ENCODE peak calls at places on chromosomes 7 and 10, in nine cellular contexts. R is HCT116, F is suprapubic skin, Q is ascending aorta, D is fibroblast of the aortic adventitia, N is ovary, E is astrocyte, T is mammary epithelial cell, M is endothelial cell. H is an unnamed sample.

GRCh38 chr10:110820321-110820814 is 51.4 kb upstream of the PDCD4 start:
- DNase-seq in R (no peak), F (no peak), Q (peak; percentile 90), D (peak; percentile 59), N (peak; percentile 63), E (peak; percentile 20), T (no peak), M (no peak), H (no peak)

GRCh38 chr10:29810816-29811215 is 176.0 kb upstream of the SVIL start:
- DNase-seq in R (no peak), F (no peak), Q (no peak), D (no peak), N (no peak), E (peak; percentile 59), T (no peak), M (no peak), H (no peak)

GRCh38 chr7:37438879-37439278 is 9.8 kb downstream of the ELMO1 start:
- DNase-seq in R (no peak), F (no peak), Q (no peak), D (no peak), N (no peak), E (no peak), T (no peak), M (no peak), H (no peak)

GRCh38 chr10:97307866-97308780 is 10.9 kb upstream of the FRAT1 start:
- DNase-seq in R (no peak), F (no peak), Q (no peak), D (no peak), N (no peak), E (no peak), T (no peak), M (no peak), H (no peak)

GRCh38 chr7:77337456-77337990 is 78.6 kb downstream of the GSAP start:
- DNase-seq in R (no peak), F (no peak), Q (no peak), D (no peak), N (no peak), E (no peak), T (no peak), M (no peak), H (no peak)

GRCh38 chr10:87671416-87671815 is 11.7 kb downstream of the PAPSS2 start:
- DNase-seq in R (no peak), F (no peak), Q (no peak), D (peak; percentile 39), N (no peak), E (no peak), T (no peak), M (no peak), H (no peak)

GRCh38 chr7:131106681-131107342 is 220.9 kb upstream of the MKLN1 start:
- DNase-seq in R (no peak), F (peak; percentile 86), Q (peak; percentile 72), D (no peak), N (peak; percentile 77), E (no peak), T (no peak), M (peak; percentile 25), H (peak; percentile 50)

GRCh38 chr7:23471090-23471859 is 984 bp upstream of the IGF2BP3 start:
- DNase-seq in R (peak; percentile 72), F (no peak), Q (no peak), D (peak; percentile 35), N (no peak), E (peak; percentile 51), T (peak; percentile 46), M (peak; percentile 92), H (peak; percentile 90)

GRCh38 chr7:2281556-2281955 is 32.7 kb downstream of the SNX8 start:
- DNase-seq in R (no peak), F (no peak), Q (no peak), D (peak; percentile 75), N (peak; percentile 67), E (peak; percentile 45), T (no peak), M (no peak), H (no peak)

GRCh38 chr10:77504870-77505257 is 132.7 kb downstream of the KCNMA1 start:
- DNase-seq in R (peak; percentile 83), F (no peak), Q (no peak), D (no peak), N (no peak), E (peak; percentile 58), T (peak; percentile 98), M (no peak), H (no peak)

GRCh38 chr10:79316671-79317431 is 30.4 kb upstream of the PPIF start:
- DNase-seq in R (no peak), F (peak; percentile 79), Q (no peak), D (no peak), N (no peak), E (peak; percentile 7), T (no peak), M (no peak), H (no peak)

GRCh38 chr7:70698219-70698832 is 433.6 kb upstream of the GALNT17 start:
- DNase-seq in R (no peak), F (no peak), Q (no peak), D (peak; percentile 80), N (no peak), E (peak; percentile 46), T (peak; percentile 45), M (peak; percentile 43), H (no peak)

GRCh38 chr10:70622981-70623844 is 20.7 kb upstream of the PRF1 start:
- DNase-seq in R (no peak), F (no peak), Q (no peak), D (peak; percentile 87), N (no peak), E (peak; percentile 36), T (no peak), M (no peak), H (no peak)

GRCh38 chr10:117360994-117361667 is 14.1 kb downstream of the PDZD8 start:
- DNase-seq in R (no peak), F (no peak), Q (no peak), D (no peak), N (no peak), E (peak; percentile 25), T (no peak), M (no peak), H (no peak)

DNA sequence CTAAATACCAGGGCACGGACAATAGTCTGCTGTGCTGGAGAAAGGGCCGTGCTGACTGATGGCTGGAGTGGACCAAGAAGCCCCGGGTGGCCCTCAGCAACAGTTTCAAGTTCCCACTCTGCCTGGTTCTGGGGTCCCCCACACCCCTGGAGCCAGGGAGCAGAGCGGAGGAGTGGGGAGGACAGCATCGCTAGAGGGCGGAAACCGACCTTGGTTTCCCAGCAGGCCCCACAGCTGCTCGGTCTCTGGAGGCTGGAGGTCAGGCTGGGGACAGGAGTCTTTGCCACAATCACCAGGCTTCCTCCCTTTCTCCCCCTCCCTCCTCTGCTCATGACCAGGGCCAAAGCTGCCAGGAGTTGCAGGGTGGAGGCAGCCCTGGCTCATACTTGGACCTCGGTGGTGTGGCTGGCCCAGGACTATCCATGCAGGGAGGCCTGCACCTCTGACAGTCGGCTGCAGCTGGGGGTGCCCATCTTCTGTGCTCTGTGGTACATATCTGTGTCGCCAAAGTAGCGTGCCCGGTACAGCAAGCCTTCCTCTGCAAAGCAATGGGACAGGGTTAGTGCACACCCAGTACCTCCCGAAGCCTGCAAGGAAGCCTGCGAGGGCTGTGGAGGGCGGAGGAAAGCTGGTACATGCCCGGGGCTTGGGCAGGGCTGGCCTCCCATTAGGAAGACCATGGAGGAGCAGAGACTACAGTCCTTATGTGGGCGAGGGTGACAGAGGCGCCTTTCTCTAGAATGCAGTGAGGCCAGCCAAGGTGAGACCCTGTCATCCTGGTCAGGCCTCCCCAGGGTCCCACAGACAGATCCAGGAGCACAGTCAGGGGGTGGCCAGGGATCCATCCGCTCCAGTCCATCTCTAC is 19.1 kb downstream of the DNAJB12 start:
- DNase-seq in R (no peak), F (no peak), Q (peak; percentile 86), D (peak; percentile 65), N (peak; percentile 86), E (no peak), T (peak; percentile 67), M (no peak), H (peak; percentile 49)
- TF ChIP-seq CTCF in R (no peak), F (no peak), Q (no peak), D (no peak), N (peak; percentile 29), E (no peak), T (peak; percentile 1), M (no peak), H (no peak)

GRCh38 chr10:14185501-14186045 is 145.2 kb downstream of the FRMD4A start:
- DNase-seq in R (peak; percentile 40), F (no peak), Q (no peak), D (no peak), N (no peak), E (peak; percentile 96), T (peak; percentile 100), M (peak; percentile 59), H (peak; percentile 24)
- TF ChIP-seq CTCF in R (no peak), F (no peak), Q (no peak), D (no peak), N (no peak), E (no peak), T (peak; percentile 17), M (no peak), H (no peak)

GRCh38 chr7:99366646-99367045 is 7.9 kb upstream of the ARPC1B start:
- DNase-seq in R (no peak), F (no peak), Q (no peak), D (no peak), N (no peak), E (no peak), T (no peak), M (no peak), H (no peak)

GRCh38 chr7:99363286-99363685 is 11.2 kb upstream of the ARPC1B start:
- DNase-seq in R (no peak), F (no peak), Q (no peak), D (no peak), N (no peak), E (peak; percentile 37), T (no peak), M (no peak), H (no peak)

GRCh38 chr7:99368750-99369389 is 5.7 kb upstream of the ARPC1B start:
- DNase-seq in R (no peak), F (no peak), Q (no peak), D (no peak), N (no peak), E (no peak), T (no peak), M (no peak), H (no peak)

GRCh38 chr7:99362801-99363200 is 11.7 kb upstream of the ARPC1B start:
- DNase-seq in R (no peak), F (no peak), Q (no peak), D (peak; percentile 95), N (no peak), E (peak; percentile 90), T (no peak), M (no peak), H (no peak)

GRCh38 chr7:99365318-99366141 is 9.0 kb upstream of the ARPC1B start:
- DNase-seq in R (no peak), F (no peak), Q (no peak), D (no peak), N (no peak), E (no peak), T (peak; percentile 41), M (peak; percentile 61), H (peak; percentile 55)
- TF ChIP-seq CTCF in R (peak; percentile 88), F (peak; percentile 9), Q (peak; percentile 21), D (peak; percentile 57), N (no peak), E (peak; percentile 7), T (peak; percentile 81), M (peak; percentile 51), H (peak; percentile 36)

DNA sequence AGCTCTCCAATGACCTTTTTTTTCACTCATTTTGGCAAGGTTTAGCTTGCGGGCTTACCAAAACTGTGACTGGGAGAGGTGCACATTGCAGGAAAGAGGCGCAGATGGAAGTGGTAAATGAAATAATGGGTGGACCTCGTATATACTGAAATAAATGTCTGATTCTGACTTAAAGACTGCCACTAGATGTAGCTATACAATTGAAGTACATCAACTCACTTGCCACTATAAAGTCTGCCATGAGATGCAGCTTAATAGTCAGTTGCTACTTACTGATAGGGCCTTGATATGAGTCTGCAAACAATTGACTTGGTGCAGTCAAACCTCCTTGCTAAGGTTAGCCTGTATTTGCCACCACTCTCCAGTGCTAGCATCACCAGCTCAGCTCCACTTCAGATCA is 525.9 kb upstream of the MBL2 start:
- DNase-seq in R (no peak), F (no peak), Q (no peak), D (no peak), N (no peak), E (no peak), T (no peak), M (no peak), H (no peak)
- TF ChIP-seq CTCF in R (no peak), F (no peak), Q (no peak), D (no peak), N (no peak), E (no peak), T (no peak), M (no peak), H (no peak)

H was measured in glutamatergic neuron.